ENCODE peak calls at places on chromosomes 2 and 18, in six cellular contexts. W is sigmoid colon, L is GM23338, Z is fibroblast of lung, C is body of pancreas, D is left lung. R is an unnamed sample. For H3K4me1, the result is how much of the 10 kb centered on the place peaks cover.

GRCh38 chr2:24220534-24221281 is 45.9 kb downstream of the FAM228A start:
- DNase-seq in D (peak), W (no peak), L (no peak), C (no peak), Z (no peak), R (no peak)

GRCh38 chr18:36153203-36153602 is 23.5 kb downstream of the ELP2 start:
- DNase-seq in D (no peak), Z (peak), W (no peak), L (no peak), C (no peak), R (peak)

GRCh38 chr2:96146151-96146880 is 1.1 kb upstream of the DUSP2 start:
- DNase-seq in C (no peak), Z (no peak), D (peak), W (peak), L (no peak), R (no peak)

GRCh38 chr2:160201849-160202539 is 1.9 kb upstream of the ITGB6 start:
- DNase-seq in L (no peak), D (no peak), C (no peak), Z (no peak), W (no peak), R (no peak)

GRCh38 chr2:240438810-240439697 is 3.6 kb downstream of the GPC1 start:
- DNase-seq in D (peak), W (peak), C (peak), Z (no peak), L (no peak), R (no peak)

GRCh38 chr18:77068321-77068841 is 64.2 kb downstream of the MBP start:
- DNase-seq in Z (peak), D (no peak), W (no peak), L (no peak), C (no peak), R (no peak)

GRCh38 chr18:3029215-3029972 is 16.4 kb upstream of the LPIN2 start:
- DNase-seq in Z (peak), C (no peak), L (no peak), D (no peak), W (no peak), R (no peak)

GRCh38 chr2:184875911-184876310 is 277.6 kb downstream of the ZNF804A start:
- DNase-seq in W (no peak), L (peak), Z (no peak), D (no peak), C (no peak), R (no peak)

GRCh38 chr2:169925968-169926367 is 98.7 kb downstream of the UBR3 start:
- DNase-seq in Z (no peak), L (no peak), D (no peak), C (no peak), W (no peak), R (no peak)

GRCh38 chr2:238655131-238655860 is 192.6 kb upstream of the TWIST2 start:
- DNase-seq in W (no peak), D (no peak), C (no peak), L (no peak), Z (no peak), R (no peak)

GRCh38 chr2:105443610-105444598 is 45.1 kb upstream of the FHL2 start:
- DNase-seq in Z (peak), C (no peak), W (no peak), L (no peak), D (no peak), R (no peak)

GRCh38 chr2:112814278-112814677 is 22.3 kb downstream of the IL1B start:
- DNase-seq in D (no peak), L (peak), W (no peak), C (no peak), Z (no peak), R (peak)

GRCh38 chr2:101596346-101596745 is 101.2 kb upstream of the MAP4K4 start:
- DNase-seq in L (no peak), W (no peak), Z (no peak), D (no peak), C (no peak), R (no peak)

GRCh38 chr18:4672152-4672551 is 217.0 kb upstream of the DLGAP1 start:
- DNase-seq in W (no peak), C (no peak), D (no peak), L (peak), Z (no peak), R (no peak)

GRCh38 chr2:30224147-30224546 is 7.2 kb upstream of the LBH start:
- DNase-seq in C (no peak), D (no peak), W (no peak), L (no peak), Z (no peak), R (no peak)

GRCh38 chr2:208192611-208193248 is 2.9 kb upstream of the C2orf80 start:
- DNase-seq in C (no peak), Z (no peak), D (no peak), L (no peak), W (no peak), R (no peak)

GRCh38 chr2:161407597-161407996 is 8.5 kb upstream of the TBR1 start:
- DNase-seq in C (no peak), Z (no peak), L (no peak), D (no peak), W (no peak), R (no peak)

GRCh38 chr2:177753682-177754475 is 318.7 kb downstream of the PDE11A start:
- DNase-seq in D (no peak), L (peak), W (peak), Z (peak), C (peak), R (no peak)

GRCh38 chr2:66507673-66508127 is 72.8 kb downstream of the MEIS1 start:
- DNase-seq in D (no peak), W (no peak), C (peak), Z (no peak), L (peak), R (no peak)

GRCh38 chr2:3505771-3506170 is 13.6 kb downstream of the ADI1 start:
- DNase-seq in W (no peak), D (no peak), Z (no peak), C (no peak), L (no peak), R (no peak)

GRCh38 chr18:35045808-35046207 is 4.6 kb downstream of the MAPRE2 start:
- DNase-seq in W (no peak), Z (no peak), L (no peak), D (no peak), C (no peak), R (no peak)

GRCh38 chr2:181946444-181947127 is 39.1 kb upstream of the PPP1R1C start:
- DNase-seq in Z (no peak), C (no peak), L (no peak), D (no peak), W (no peak), R (no peak)

GRCh38 chr2:181948227-181948626 is 37.4 kb upstream of the PPP1R1C start:
- DNase-seq in L (no peak), W (no peak), D (no peak), Z (no peak), C (no peak), R (no peak)

GRCh38 chr2:181947273-181947672 is 38.4 kb upstream of the PPP1R1C start:
- DNase-seq in Z (no peak), L (peak), C (no peak), W (no peak), D (no peak), R (no peak)

GRCh38 chr2:181952413-181953226 is 33.0 kb upstream of the PPP1R1C start:
- DNase-seq in C (no peak), W (no peak), Z (no peak), D (no peak), L (no peak), R (no peak)

GRCh38 chr2:181949047-181949446 is 36.6 kb upstream of the PPP1R1C start:
- DNase-seq in C (no peak), L (no peak), W (no peak), D (no peak), Z (no peak), R (no peak)
- H3K4me1 ChIP-seq in C (under half), L (under half), W (under half), D (under half), Z (under half), R (under half)

DNA sequence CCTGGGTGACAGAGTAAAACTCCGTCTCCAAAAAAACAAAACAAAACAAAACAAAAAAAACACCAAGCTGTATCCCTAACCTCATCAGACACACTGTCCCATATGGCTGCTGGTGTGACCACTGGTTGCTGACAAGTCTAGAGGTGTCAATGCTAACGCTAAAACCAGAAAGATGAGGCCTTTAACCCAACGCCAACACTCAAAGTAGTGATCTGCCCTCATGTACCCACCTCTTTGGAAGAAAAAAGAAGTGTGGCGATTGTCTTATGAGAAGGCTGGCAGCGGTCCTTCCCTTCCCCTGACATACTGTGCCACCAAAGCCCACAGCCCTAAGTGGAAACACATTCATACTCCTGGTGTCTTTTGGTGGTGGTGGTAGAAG is 9.9 kb downstream of the SERTAD2 start:
- DNase-seq in C (no peak), W (no peak), L (no peak), Z (no peak), D (no peak), R (no peak)
- H3K4me1 ChIP-seq in C (half or more), W (half or more), L (half or more), Z (under half), D (under half), R (half or more)

DNA sequence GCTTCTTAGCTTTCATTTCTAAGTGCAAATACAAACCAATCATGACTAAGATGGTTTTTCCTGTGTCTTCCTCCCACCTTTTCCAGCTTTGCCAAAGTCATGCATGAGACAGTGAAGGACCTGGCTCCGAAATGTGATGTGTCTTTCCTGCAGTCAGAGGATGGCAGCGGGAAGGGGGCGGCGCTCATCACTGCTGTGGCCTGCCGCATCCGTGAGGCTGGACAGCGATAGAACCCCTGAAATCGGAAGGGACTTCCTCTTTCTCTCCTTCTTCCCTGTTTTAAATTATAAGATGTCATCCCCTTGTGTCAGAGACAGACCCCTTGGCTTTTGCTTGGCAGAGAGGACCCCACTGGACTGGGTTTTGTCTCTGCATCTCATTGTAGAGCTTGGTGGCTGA is 56.8 kb downstream of the HK2 start:
- DNase-seq in W (no peak), D (no peak), Z (no peak), L (no peak), C (no peak), R (no peak)
- H3K4me1 ChIP-seq in W (under half), D (under half), Z (under half), L (under half), C (under half), R (under half)

DNA sequence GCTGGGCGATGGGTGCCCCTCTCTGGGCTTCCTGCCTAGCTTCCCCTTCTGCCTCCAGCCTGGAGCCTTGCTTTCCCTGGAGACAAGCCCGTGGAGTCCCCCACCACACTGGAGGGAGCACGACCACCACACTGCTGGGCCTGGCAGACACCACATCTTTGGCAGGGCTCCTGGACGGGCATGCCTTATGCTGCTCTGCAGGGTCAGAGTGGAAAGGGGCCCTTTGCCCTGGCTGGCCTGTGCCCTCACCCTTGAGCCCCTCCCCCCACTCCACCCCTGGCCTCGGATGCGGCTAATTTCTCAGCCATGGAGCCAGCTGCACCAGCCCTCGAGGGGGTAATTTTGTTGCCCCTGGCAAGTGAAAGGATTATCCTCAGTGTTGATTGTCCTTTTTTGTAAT is 194.5 kb downstream of the LOXHD1 start:
- DNase-seq in D (no peak), Z (no peak), W (no peak), C (no peak), L (no peak), R (no peak)
- H3K4me1 ChIP-seq in D (under half), Z (under half), W (under half), C (under half), L (under half), R (under half)

R was measured in HepG2.